ENCODE peak calls at places on chromosomes 13 and 19, in eight cellular contexts. V, X, Q, S, T, J, R and U are unnamed samples.
A peak's percentile ranks its signal among the peaks of the same experiment; 100 is the strongest.

GRCh38 chr13:31477961-31478360 is 261.4 kb upstream of the RXFP2 start:
- DNase-seq in V (peak; percentile 31), X (no peak), Q (no peak), S (no peak), T (no peak), J (no peak), R (no peak), U (no peak)

GRCh38 chr19:10797078-10797477 is 38.9 kb downstream of the TMED1 start:
- DNase-seq in V (no peak), X (no peak), Q (no peak), S (no peak), T (peak; percentile 28), J (no peak), R (no peak), U (no peak)

GRCh38 chr13:96029002-96029401 is 24.2 kb downstream of the UGGT2 start:
- DNase-seq in V (no peak), X (no peak), Q (no peak), S (no peak), T (no peak), J (no peak), R (no peak), U (no peak)

GRCh38 chr13:64936879-64937278 is 2293.3 kb downstream of the PCDH9 start:
- DNase-seq in V (no peak), X (no peak), Q (no peak), S (no peak), T (no peak), J (no peak), R (no peak), U (no peak)

GRCh38 chr19:38852231-38853044 is 2.7 kb upstream of the HNRNPL start:
- DNase-seq in V (peak; percentile 60), X (no peak), Q (peak; percentile 64), S (no peak), T (peak; percentile 51), J (peak; percentile 56), R (no peak), U (peak; percentile 86)

GRCh38 chr19:50449236-50449899 is 16.7 kb downstream of the MYBPC2 start:
- DNase-seq in V (no peak), X (no peak), Q (no peak), S (no peak), T (no peak), J (no peak), R (no peak), U (no peak)

GRCh38 chr13:102651392-102651791 is 43.5 kb downstream of the METTL21C start:
- DNase-seq in V (peak; percentile 65), X (no peak), Q (no peak), S (no peak), T (no peak), J (no peak), R (no peak), U (no peak)

GRCh38 chr19:45468803-45469131 is 971 bp downstream of the FOSB start:
- DNase-seq in V (no peak), X (no peak), Q (peak; percentile 51), S (no peak), T (no peak), J (no peak), R (no peak), U (no peak)

GRCh38 chr13:69124996-69125395 is 982.6 kb upstream of the ATXN8OS start:
- DNase-seq in V (no peak), X (no peak), Q (no peak), S (no peak), T (no peak), J (no peak), R (no peak), U (no peak)

GRCh38 chr13:44969858-44970484 is 19.3 kb downstream of the NUFIP1 start:
- DNase-seq in V (peak; percentile 76), X (no peak), Q (peak; percentile 33), S (no peak), T (no peak), J (no peak), R (no peak), U (no peak)

GRCh38 chr19:35563207-35563829 is at the start of gene ATP4A:
- DNase-seq in V (no peak), X (no peak), Q (no peak), S (no peak), T (no peak), J (no peak), R (no peak), U (no peak)

GRCh38 chr13:49499889-49500660 is 4.3 kb downstream of the PHF11 start:
- DNase-seq in V (peak; percentile 86), X (no peak), Q (no peak), S (no peak), T (no peak), J (no peak), R (no peak), U (no peak)

GRCh38 chr13:79354285-79354684 is 51.8 kb downstream of the RBM26 start:
- DNase-seq in V (no peak), X (no peak), Q (no peak), S (no peak), T (no peak), J (no peak), R (no peak), U (no peak)

GRCh38 chr19:932647-933552 is 7.1 kb downstream of the ARID3A start:
- DNase-seq in V (peak; percentile 94), X (peak; percentile 81), Q (peak; percentile 44), S (no peak), T (peak; percentile 41), J (peak; percentile 83), R (no peak), U (peak; percentile 89)

GRCh38 chr19:49890349-49891311 is 6.1 kb downstream of the IL4I1 start:
- DNase-seq in V (no peak), X (no peak), Q (peak; percentile 62), S (no peak), T (peak; percentile 45), J (no peak), R (no peak), U (no peak)

GRCh38 chr19:30078381-30078910 is 136.4 kb downstream of the URI1 start:
- DNase-seq in V (no peak), X (no peak), Q (no peak), S (no peak), T (no peak), J (no peak), R (no peak), U (no peak)

GRCh38 chr19:38006361-38007045 is 99.5 kb downstream of the SIPA1L3 start:
- DNase-seq in V (no peak), X (no peak), Q (no peak), S (no peak), T (no peak), J (no peak), R (no peak), U (no peak)

GRCh38 chr19:14580623-14581237 is 2.2 kb upstream of the CLEC17A start:
- DNase-seq in V (no peak), X (no peak), Q (no peak), S (no peak), T (no peak), J (no peak), R (no peak), U (no peak)

GRCh38 chr19:18803550-18804138 is 12.5 kb upstream of the COMP start:
- DNase-seq in V (no peak), X (no peak), Q (no peak), S (no peak), T (no peak), J (no peak), R (no peak), U (no peak)

GRCh38 chr19:4504874-4505569 is 13.3 kb downstream of the PLIN4 start:
- DNase-seq in V (no peak), X (no peak), Q (no peak), S (no peak), T (no peak), J (no peak), R (no peak), U (no peak)

GRCh38 chr19:41914906-41915247 is 13.4 kb downstream of the ERFL start:
- DNase-seq in V (no peak), X (no peak), Q (no peak), S (no peak), T (no peak), J (no peak), R (no peak), U (no peak)

GRCh38 chr13:104949840-104950805 is 1585.3 kb downstream of the EFNB2 start:
- DNase-seq in V (peak; percentile 22), X (no peak), Q (no peak), S (no peak), T (no peak), J (no peak), R (no peak), U (no peak)
- H3K4me3 ChIP-seq in V (no peak overlapping the region), X (no peak overlapping the region), Q (no peak overlapping the region), S (no peak overlapping the region), T (no peak overlapping the region), J (no peak overlapping the region), R (no peak overlapping the region), U (no peak overlapping the region)

GRCh38 chr19:17327654-17328516 is 6.8 kb downstream of the ANO8 start:
- DNase-seq in V (peak; percentile 48), X (no peak), Q (peak; percentile 94), S (no peak), T (peak; percentile 39), J (no peak), R (no peak), U (peak; percentile 79)
- H3K27ac ChIP-seq in V (no peak overlapping the region), X (no peak overlapping the region), Q (peak overlapping the region; percentile 78), S (no peak overlapping the region), T (peak overlapping the region; percentile 27), J (no peak overlapping the region), R (no peak overlapping the region), U (no peak overlapping the region)

DNA sequence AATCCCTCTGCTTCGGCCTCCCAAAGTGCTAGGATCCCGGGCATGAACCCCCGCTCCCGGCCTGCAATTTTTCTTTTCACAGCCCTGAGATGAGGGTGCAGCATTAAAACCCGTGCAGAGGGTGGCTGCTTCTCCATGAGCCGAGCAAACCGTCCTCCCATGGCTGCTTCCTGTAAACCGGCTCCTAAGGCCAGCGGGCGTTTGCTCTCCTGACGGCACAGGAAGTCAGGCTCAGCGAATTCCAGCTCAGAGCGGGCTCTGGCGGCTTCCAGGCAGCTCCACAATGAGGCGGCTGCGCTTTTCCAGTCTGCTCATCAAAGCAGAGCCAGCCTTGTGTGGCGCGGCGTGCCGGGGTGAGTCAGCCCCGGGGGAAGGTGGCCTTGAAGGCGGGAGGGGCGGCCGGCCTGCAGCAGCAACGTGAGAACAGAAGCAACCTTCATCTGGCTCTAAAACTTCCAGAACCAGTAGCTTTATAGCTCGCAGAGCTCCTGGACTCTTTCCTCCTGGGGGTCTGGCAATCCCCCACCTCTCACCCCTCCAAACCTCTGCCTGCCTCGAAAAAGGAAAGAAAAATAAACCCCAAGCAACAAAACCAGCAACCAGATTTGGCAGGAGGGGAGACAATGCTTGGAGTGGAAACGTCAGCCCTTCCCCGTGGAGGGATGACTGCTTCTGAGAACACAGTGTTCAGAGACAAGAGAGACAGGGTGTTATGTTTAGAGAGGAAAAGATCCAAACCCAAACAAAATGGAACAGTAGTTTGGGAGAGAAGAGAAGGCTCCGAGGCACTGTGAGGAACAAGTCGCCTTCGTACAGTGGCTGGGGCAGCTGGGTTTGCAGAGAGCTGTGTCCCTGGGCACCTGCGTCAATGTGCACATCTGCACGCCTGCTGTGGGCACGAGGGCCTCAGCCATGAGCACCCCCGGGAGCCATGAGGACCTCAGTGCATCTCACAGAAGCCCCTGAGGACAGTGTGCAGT is 67.8 kb downstream of the GADD45B start:
- DNase-seq in V (peak; percentile 98), X (peak; percentile 92), Q (peak; percentile 98), S (peak; percentile 92), T (peak; percentile 63), J (peak; percentile 97), R (peak; percentile 87), U (peak; percentile 97)
- H3K4me1 ChIP-seq in V (peaks cover 38% of the 10 kb centered on the region), X (peaks cover 59% of the 10 kb centered on the region), Q (peaks cover 69% of the 10 kb centered on the region), S (peaks cover 59% of the 10 kb centered on the region), T (peaks cover 15% of the 10 kb centered on the region), J (peaks cover 63% of the 10 kb centered on the region), R (peaks cover 39% of the 10 kb centered on the region), U (peaks cover 27% of the 10 kb centered on the region)

GRCh38 chr13:28531195-28531955 is 36.4 kb upstream of the FLT1 start:
- DNase-seq in V (peak; percentile 17), X (peak; percentile 72), Q (peak; percentile 49), S (no peak), T (no peak), J (peak; percentile 45), R (no peak), U (peak; percentile 81)
- H3K4me3 ChIP-seq in V (peak overlapping the region; percentile 54), X (peak overlapping the region; percentile 54), Q (peak overlapping the region; percentile 52), S (peak overlapping the region; percentile 49), T (no peak overlapping the region), J (peak overlapping the region; percentile 59), R (peak overlapping the region; percentile 68), U (peak overlapping the region; percentile 70)